ENCODE peak calls at places on chromosomes 6 and 20, in six cellular contexts. One of them, this sample, is unnamed.

GRCh38 chr6:167731731-167732422 is 94.8 kb upstream of the AFDN start:
- DNase-seq in IMR-90: no peak
- DNase-seq in CD8-positive, alpha-beta T cell: no peak
- DNase-seq in neural crest cell: no peak
- DNase-seq in adrenal gland: no peak
- DNase-seq in sigmoid colon: peak; percentile 40
- DNase-seq in this sample: no peak

GRCh38 chr6:44499609-44500008 is 112.1 kb downstream of the CDC5L start:
- DNase-seq in IMR-90: no peak
- DNase-seq in CD8-positive, alpha-beta T cell: no peak
- DNase-seq in neural crest cell: no peak
- DNase-seq in adrenal gland: no peak
- DNase-seq in sigmoid colon: no peak
- DNase-seq in this sample: no peak

GRCh38 chr20:41935259-41935791 is 317.1 kb upstream of the CHD6 start:
- DNase-seq in IMR-90: no peak
- DNase-seq in CD8-positive, alpha-beta T cell: no peak
- DNase-seq in neural crest cell: no peak
- DNase-seq in adrenal gland: no peak
- DNase-seq in sigmoid colon: no peak
- DNase-seq in this sample: no peak

GRCh38 chr20:48686238-48687096 is 141.3 kb downstream of the PREX1 start:
- DNase-seq in IMR-90: no peak
- DNase-seq in CD8-positive, alpha-beta T cell: no peak
- DNase-seq in neural crest cell: no peak
- DNase-seq in adrenal gland: peak; percentile 48
- DNase-seq in sigmoid colon: no peak
- DNase-seq in this sample: no peak

GRCh38 chr6:63348836-63349235 is 29.1 kb upstream of the LGSN start:
- DNase-seq in IMR-90: no peak
- DNase-seq in CD8-positive, alpha-beta T cell: no peak
- DNase-seq in neural crest cell: no peak
- DNase-seq in adrenal gland: no peak
- DNase-seq in sigmoid colon: no peak
- DNase-seq in this sample: no peak

GRCh38 chr20:18541741-18542140 is 25.5 kb upstream of the SMIM26 start:
- DNase-seq in IMR-90: no peak
- DNase-seq in CD8-positive, alpha-beta T cell: no peak
- DNase-seq in neural crest cell: no peak
- DNase-seq in adrenal gland: no peak
- DNase-seq in sigmoid colon: no peak
- DNase-seq in this sample: no peak

GRCh38 chr6:129748212-129748900 is 38.4 kb upstream of the ARHGAP18 start:
- DNase-seq in IMR-90: peak; percentile 61
- DNase-seq in CD8-positive, alpha-beta T cell: peak; percentile 26
- DNase-seq in neural crest cell: no peak
- DNase-seq in adrenal gland: peak; percentile 48
- DNase-seq in sigmoid colon: no peak
- DNase-seq in this sample: no peak

GRCh38 chr6:168016756-168017525 is 19.5 kb downstream of the KIF25 start:
- DNase-seq in IMR-90: no peak
- DNase-seq in CD8-positive, alpha-beta T cell: no peak
- DNase-seq in neural crest cell: no peak
- DNase-seq in adrenal gland: no peak
- DNase-seq in sigmoid colon: no peak
- DNase-seq in this sample: no peak

GRCh38 chr6:21915707-21916399 is 322.3 kb downstream of the SOX4 start:
- DNase-seq in IMR-90: peak; percentile 56
- DNase-seq in CD8-positive, alpha-beta T cell: no peak
- DNase-seq in neural crest cell: no peak
- DNase-seq in adrenal gland: no peak
- DNase-seq in sigmoid colon: no peak
- DNase-seq in this sample: no peak

GRCh38 chr20:58194176-58194796 is 34.2 kb downstream of the ANKRD60 start:
- DNase-seq in IMR-90: no peak
- DNase-seq in CD8-positive, alpha-beta T cell: no peak
- DNase-seq in neural crest cell: no peak
- DNase-seq in adrenal gland: no peak
- DNase-seq in sigmoid colon: no peak
- DNase-seq in this sample: no peak

GRCh38 chr20:14337400-14338171 is at the start of gene FLRT3:
- DNase-seq in IMR-90: peak; percentile 96
- DNase-seq in CD8-positive, alpha-beta T cell: no peak
- DNase-seq in neural crest cell: peak; percentile 71
- DNase-seq in adrenal gland: peak; percentile 81
- DNase-seq in sigmoid colon: peak; percentile 88
- DNase-seq in this sample: no peak

GRCh38 chr6:125913864-125914351 is 42.7 kb upstream of the HINT3 start:
- DNase-seq in IMR-90: peak; percentile 100
- DNase-seq in CD8-positive, alpha-beta T cell: no peak
- DNase-seq in neural crest cell: no peak
- DNase-seq in adrenal gland: peak; percentile 71
- DNase-seq in sigmoid colon: no peak
- DNase-seq in this sample: no peak

GRCh38 chr20:59808729-59809381 is 124.6 kb downstream of the SYCP2 start:
- DNase-seq in IMR-90: no peak
- DNase-seq in CD8-positive, alpha-beta T cell: no peak
- DNase-seq in neural crest cell: no peak
- DNase-seq in adrenal gland: no peak
- DNase-seq in sigmoid colon: peak; percentile 17
- DNase-seq in this sample: peak; percentile 58

GRCh38 chr6:99602519-99603420 is 3.9 kb upstream of the PRDM13 start:
- DNase-seq in IMR-90: no peak
- DNase-seq in CD8-positive, alpha-beta T cell: no peak
- DNase-seq in neural crest cell: no peak
- DNase-seq in adrenal gland: no peak
- DNase-seq in sigmoid colon: no peak
- DNase-seq in this sample: no peak

DNA sequence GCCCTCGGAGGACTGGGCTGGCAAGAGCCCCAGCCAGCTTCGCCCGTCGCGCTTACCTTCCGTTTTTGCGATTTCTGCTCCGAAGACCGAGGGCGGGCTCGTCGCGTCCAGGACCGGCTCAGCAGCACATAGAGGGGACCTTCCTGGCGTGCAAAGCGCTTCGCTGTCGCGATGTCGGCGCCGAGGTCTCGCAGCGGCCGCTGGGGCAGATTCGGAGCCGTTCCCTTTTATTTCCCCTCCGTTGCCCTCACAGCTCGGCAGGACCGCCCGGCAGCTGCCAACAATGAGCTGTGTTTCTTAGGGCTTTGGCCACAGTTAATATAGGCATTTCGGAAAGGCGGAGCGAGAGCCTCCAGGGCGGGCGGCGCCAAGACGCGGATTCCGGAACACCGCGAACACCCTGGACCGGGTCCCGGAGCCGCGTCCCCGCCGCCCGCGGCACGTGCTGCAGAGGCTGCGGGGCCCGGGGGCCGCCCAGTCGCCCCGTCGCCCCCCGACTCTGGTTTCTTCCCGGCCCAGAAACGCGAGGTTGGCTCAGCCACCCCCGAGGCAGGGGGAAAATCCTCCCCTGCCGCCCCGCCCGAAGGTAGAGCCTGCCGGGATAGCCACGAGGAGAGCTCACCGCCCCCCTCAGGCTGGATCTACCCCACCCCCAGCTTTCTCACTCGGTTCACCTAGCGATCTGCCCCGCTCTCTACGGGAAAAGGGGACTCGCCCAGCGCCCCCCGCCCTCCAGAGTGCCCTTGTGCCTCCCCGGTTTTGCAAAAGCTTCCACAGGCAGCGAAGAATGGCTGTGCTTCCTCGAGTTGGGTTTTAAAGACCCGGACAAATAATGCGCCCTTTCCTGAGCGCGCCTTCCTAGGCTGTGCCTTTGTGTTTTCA is at the start of gene CITED2:
- DNase-seq in IMR-90: peak; percentile 96
- DNase-seq in CD8-positive, alpha-beta T cell: peak; percentile 90
- DNase-seq in neural crest cell: peak; percentile 91
- DNase-seq in adrenal gland: peak; percentile 93
- DNase-seq in sigmoid colon: peak; percentile 98
- DNase-seq in this sample: peak; percentile 95
- TF ChIP-seq CTCF in IMR-90: peak; percentile 17
- TF ChIP-seq CTCF in CD8-positive, alpha-beta T cell: no peak
- TF ChIP-seq CTCF in neural crest cell: peak; percentile 42
- TF ChIP-seq CTCF in adrenal gland: peak; percentile 23
- TF ChIP-seq CTCF in sigmoid colon: no peak
- TF ChIP-seq CTCF in this sample: peak; percentile 50

GRCh38 chr6:145814501-145815350 is at the start of gene FBXO30:
- DNase-seq in IMR-90: peak; percentile 80
- DNase-seq in CD8-positive, alpha-beta T cell: peak; percentile 81
- DNase-seq in neural crest cell: peak; percentile 81
- DNase-seq in adrenal gland: peak; percentile 83
- DNase-seq in sigmoid colon: peak; percentile 91
- DNase-seq in this sample: peak; percentile 79
- TF ChIP-seq CTCF in IMR-90: no peak
- TF ChIP-seq CTCF in CD8-positive, alpha-beta T cell: peak; percentile 33
- TF ChIP-seq CTCF in neural crest cell: peak; percentile 44
- TF ChIP-seq CTCF in adrenal gland: peak; percentile 18
- TF ChIP-seq CTCF in sigmoid colon: peak; percentile 53
- TF ChIP-seq CTCF in this sample: peak; percentile 57

DNA sequence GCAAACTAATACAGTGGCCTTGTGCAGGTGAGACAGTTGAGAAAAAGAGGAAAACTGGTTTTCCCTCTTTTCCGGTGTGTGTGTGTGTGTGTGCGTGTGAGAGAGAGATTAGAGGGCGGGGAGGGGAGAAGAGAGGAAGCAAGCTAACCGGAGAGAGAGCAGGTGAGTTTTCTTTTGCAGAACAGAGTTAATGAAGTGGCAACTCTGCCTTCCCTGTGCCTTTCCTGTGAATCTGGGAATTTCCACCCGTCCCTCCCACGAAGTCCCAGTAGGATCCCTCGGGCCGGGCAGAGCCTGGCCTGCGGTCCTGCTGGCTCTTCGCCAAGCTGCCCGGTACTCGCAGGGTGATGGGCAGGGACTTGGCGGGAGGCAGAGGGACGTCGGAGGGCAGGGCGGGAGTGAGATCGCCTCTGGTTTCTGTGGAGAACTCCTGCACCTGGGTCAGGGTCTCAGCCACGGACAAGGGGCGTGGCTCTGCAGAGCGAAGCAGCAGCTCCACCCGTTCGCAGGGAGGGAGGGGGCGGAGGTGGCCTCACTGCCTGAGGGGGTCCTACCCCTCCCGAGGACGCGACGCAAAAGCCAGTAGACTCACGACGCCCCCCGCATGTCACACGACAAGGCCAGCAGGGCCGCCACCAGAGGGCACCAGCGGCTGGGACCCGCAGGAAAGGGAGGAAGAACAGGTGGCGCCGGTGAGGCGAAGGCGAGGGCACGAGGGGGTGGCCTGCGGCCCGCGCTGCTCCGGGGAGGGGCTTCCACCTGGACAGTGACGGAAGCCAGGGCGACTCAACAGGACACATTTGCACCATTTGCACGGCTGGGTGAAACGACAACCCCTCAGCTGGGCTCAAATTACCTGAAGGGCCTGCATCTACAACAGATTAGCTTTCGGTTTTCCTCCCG is 51.2 kb upstream of the RNF182 start:
- DNase-seq in IMR-90: no peak
- DNase-seq in CD8-positive, alpha-beta T cell: peak; percentile 60
- DNase-seq in neural crest cell: peak; percentile 71
- DNase-seq in adrenal gland: peak; percentile 50
- DNase-seq in sigmoid colon: peak; percentile 72
- DNase-seq in this sample: no peak
- TF ChIP-seq CTCF in IMR-90: peak; percentile 49
- TF ChIP-seq CTCF in CD8-positive, alpha-beta T cell: peak; percentile 67
- TF ChIP-seq CTCF in neural crest cell: peak; percentile 83
- TF ChIP-seq CTCF in adrenal gland: peak; percentile 28
- TF ChIP-seq CTCF in sigmoid colon: peak; percentile 39
- TF ChIP-seq CTCF in this sample: peak; percentile 89

DNA sequence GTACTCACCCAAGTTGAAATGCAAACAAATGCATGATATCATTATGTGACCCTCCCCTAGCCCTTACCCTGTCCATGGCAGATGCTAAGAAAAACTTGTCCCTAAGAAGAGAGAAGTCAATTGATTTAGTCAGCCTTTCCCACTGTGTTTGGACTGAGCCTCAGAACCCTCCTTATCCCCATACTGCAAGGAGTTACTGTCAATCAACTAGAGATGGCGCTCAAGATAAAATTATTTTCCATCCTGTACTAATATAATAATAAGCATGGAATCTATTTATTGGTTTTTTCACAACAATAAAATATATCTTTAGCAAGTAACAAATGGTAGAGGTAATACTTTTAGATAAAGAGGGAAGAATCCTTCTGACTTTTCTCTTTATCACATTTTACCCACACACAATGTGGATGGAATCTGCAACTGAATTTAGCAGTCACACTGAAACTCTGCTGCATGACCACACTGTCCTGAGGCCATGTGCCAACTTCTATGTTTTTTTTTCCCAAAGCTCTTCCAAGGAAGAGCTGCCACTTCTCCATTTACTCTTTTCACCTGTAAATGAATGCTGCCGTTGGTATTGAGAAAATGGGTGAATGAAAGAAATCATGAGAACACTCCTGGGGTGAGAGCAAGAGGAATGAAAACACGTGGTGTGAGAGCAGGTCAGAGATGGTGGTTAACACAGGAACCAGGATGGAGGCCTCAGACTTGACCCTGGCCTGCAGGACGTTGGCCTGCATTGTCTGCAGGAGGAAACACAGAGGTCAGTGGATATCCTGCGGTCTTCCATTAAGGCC is 10.5 kb downstream of the NT5E start:
- DNase-seq in IMR-90: no peak
- DNase-seq in CD8-positive, alpha-beta T cell: no peak
- DNase-seq in neural crest cell: no peak
- DNase-seq in adrenal gland: no peak
- DNase-seq in sigmoid colon: no peak
- DNase-seq in this sample: no peak
- TF ChIP-seq CTCF in IMR-90: no peak
- TF ChIP-seq CTCF in CD8-positive, alpha-beta T cell: no peak
- TF ChIP-seq CTCF in neural crest cell: no peak
- TF ChIP-seq CTCF in adrenal gland: no peak
- TF ChIP-seq CTCF in sigmoid colon: no peak
- TF ChIP-seq CTCF in this sample: peak; percentile 57

GRCh38 chr20:25046736-25047666 is 10.9 kb downstream of the ACSS1 start:
- DNase-seq in IMR-90: no peak
- DNase-seq in CD8-positive, alpha-beta T cell: no peak
- DNase-seq in neural crest cell: no peak
- DNase-seq in adrenal gland: no peak
- DNase-seq in sigmoid colon: peak; percentile 58
- DNase-seq in this sample: peak; percentile 79

GRCh38 chr20:25047766-25048165 is 10.2 kb downstream of the ACSS1 start:
- DNase-seq in IMR-90: no peak
- DNase-seq in CD8-positive, alpha-beta T cell: no peak
- DNase-seq in neural crest cell: no peak
- DNase-seq in adrenal gland: no peak
- DNase-seq in sigmoid colon: peak; percentile 54
- DNase-seq in this sample: peak; percentile 65

GRCh38 chr20:25045343-25045712 is 12.6 kb downstream of the ACSS1 start:
- DNase-seq in IMR-90: no peak
- DNase-seq in CD8-positive, alpha-beta T cell: no peak
- DNase-seq in neural crest cell: no peak
- DNase-seq in adrenal gland: no peak
- DNase-seq in sigmoid colon: peak; percentile 58
- DNase-seq in this sample: peak; percentile 63

GRCh38 chr20:25044660-25045342 is 13.1 kb downstream of the ACSS1 start:
- DNase-seq in IMR-90: no peak
- DNase-seq in CD8-positive, alpha-beta T cell: no peak
- DNase-seq in neural crest cell: no peak
- DNase-seq in adrenal gland: peak; percentile 6
- DNase-seq in sigmoid colon: peak; percentile 64
- DNase-seq in this sample: peak; percentile 72

GRCh38 chr20:25046181-25046641 is 11.7 kb downstream of the ACSS1 start:
- DNase-seq in IMR-90: no peak
- DNase-seq in CD8-positive, alpha-beta T cell: no peak
- DNase-seq in neural crest cell: no peak
- DNase-seq in adrenal gland: no peak
- DNase-seq in sigmoid colon: peak; percentile 51
- DNase-seq in this sample: peak; percentile 75
- TF ChIP-seq CTCF in IMR-90: no peak
- TF ChIP-seq CTCF in CD8-positive, alpha-beta T cell: no peak
- TF ChIP-seq CTCF in neural crest cell: no peak
- TF ChIP-seq CTCF in adrenal gland: no peak
- TF ChIP-seq CTCF in sigmoid colon: no peak
- TF ChIP-seq CTCF in this sample: no peak

GRCh38 chr6:32969685-32970412 is 1.5 kb downstream of the BRD2 start:
- DNase-seq in IMR-90: peak; percentile 97
- DNase-seq in CD8-positive, alpha-beta T cell: peak; percentile 66
- DNase-seq in neural crest cell: peak; percentile 68
- DNase-seq in adrenal gland: peak; percentile 93
- DNase-seq in sigmoid colon: peak; percentile 89
- DNase-seq in this sample: peak; percentile 84
- TF ChIP-seq CTCF in IMR-90: no peak
- TF ChIP-seq CTCF in CD8-positive, alpha-beta T cell: no peak
- TF ChIP-seq CTCF in neural crest cell: peak; percentile 52
- TF ChIP-seq CTCF in adrenal gland: peak; percentile 69
- TF ChIP-seq CTCF in sigmoid colon: no peak
- TF ChIP-seq CTCF in this sample: peak; percentile 51

This sample was measured in chondrocyte.